ENCODE peak calls at places on chromosome 1, in four cellular contexts. O, K, M and W are unnamed samples.

GRCh38 chr1:204435246-204435885 is 23.7 kb upstream of the PPP1R15B start:
- DNase-seq in K (no peak), O (no peak), M (no peak), W (peak; percentile 54)

GRCh38 chr1:195075973-195076372 is 1532.3 kb downstream of the KCNT2 start:
- DNase-seq in M (no peak), O (no peak), K (no peak), W (no peak)

GRCh38 chr1:23673086-23673813 is 18.4 kb upstream of the RPL11 start:
- DNase-seq in K (no peak), M (no peak), O (no peak), W (peak; percentile 71)

GRCh38 chr1:247487057-247487456 is 29.2 kb upstream of the OR2B11 start:
- DNase-seq in M (peak; percentile 26), O (peak; percentile 45), K (peak; percentile 53), W (peak; percentile 10)

GRCh38 chr1:39720094-39720999 is 18.3 kb upstream of the PPIE start:
- DNase-seq in M (peak; percentile 48), K (peak; percentile 78), O (peak; percentile 17), W (peak; percentile 70)

GRCh38 chr1:112435448-112435847 is 39.4 kb downstream of the CTTNBP2NL start:
- DNase-seq in K (no peak), M (no peak), O (no peak), W (no peak)

GRCh38 chr1:200732438-200732837 is 6.3 kb upstream of the CAMSAP2 start:
- DNase-seq in O (no peak), M (no peak), K (no peak), W (no peak)

GRCh38 chr1:234768569-234769283 is 158.7 kb upstream of the IRF2BP2 start:
- DNase-seq in K (no peak), M (no peak), O (no peak), W (no peak)

GRCh38 chr1:15820478-15820877 is 13.0 kb upstream of the UQCRHL start:
- DNase-seq in K (no peak), M (no peak), O (no peak), W (peak; percentile 69)

GRCh38 chr1:234515821-234516241 is 36.9 kb upstream of the TARBP1 start:
- DNase-seq in K (no peak), M (no peak), O (no peak), W (peak; percentile 88)

GRCh38 chr1:79197421-79197820 is 190.9 kb upstream of the ADGRL4 start:
- DNase-seq in O (no peak), M (peak; percentile 22), K (no peak), W (peak; percentile 44)